ENCODE peak calls at places on chromosomes 16 and 17, in four cellular contexts. One of them, this sample, is unnamed. For H3K36me3 and H3K9me3, the result is how much of the 10 kb centered on the place peaks cover.

GRCh38 chr17:12549499-12549901 is 116.2 kb upstream of the MYOCD start:
- DNase-seq in PC-3: no peak
- DNase-seq in CD4-positive, CD25-positive, alpha-beta regulatory T cell: no peak
- DNase-seq in fibroblast of lung: no peak
- DNase-seq in this sample: no peak

GRCh38 chr16:81591538-81591870 is 146.9 kb downstream of the CMIP start:
- DNase-seq in fibroblast of lung: no peak
- DNase-seq in CD4-positive, CD25-positive, alpha-beta regulatory T cell: no peak
- DNase-seq in PC-3: no peak
- DNase-seq in this sample: no peak

GRCh38 chr17:38881600-38882191 is 11.8 kb downstream of the LASP1 start:
- DNase-seq in fibroblast of lung: peak
- DNase-seq in CD4-positive, CD25-positive, alpha-beta regulatory T cell: no peak
- DNase-seq in PC-3: no peak
- DNase-seq in this sample: no peak

GRCh38 chr16:27811881-27812280 is 251.6 kb downstream of the GSG1L start:
- DNase-seq in CD4-positive, CD25-positive, alpha-beta regulatory T cell: no peak
- DNase-seq in fibroblast of lung: no peak
- DNase-seq in PC-3: no peak
- DNase-seq in this sample: no peak

GRCh38 chr17:66494023-66494803 is 191.8 kb downstream of the PRKCA start:
- DNase-seq in PC-3: peak
- DNase-seq in CD4-positive, CD25-positive, alpha-beta regulatory T cell: no peak
- DNase-seq in fibroblast of lung: peak
- DNase-seq in this sample: no peak

GRCh38 chr17:74282587-74283370 is 8.7 kb downstream of the DNAI2 start:
- DNase-seq in PC-3: peak
- DNase-seq in fibroblast of lung: no peak
- DNase-seq in CD4-positive, CD25-positive, alpha-beta regulatory T cell: peak
- DNase-seq in this sample: no peak

GRCh38 chr16:11290102-11290893 is 9.2 kb upstream of the PRM1 start:
- DNase-seq in CD4-positive, CD25-positive, alpha-beta regulatory T cell: no peak
- DNase-seq in fibroblast of lung: no peak
- DNase-seq in PC-3: no peak
- DNase-seq in this sample: no peak

GRCh38 chr17:41539979-41540701 is 12.0 kb upstream of the KRT19 start:
- DNase-seq in PC-3: no peak
- DNase-seq in fibroblast of lung: no peak
- DNase-seq in CD4-positive, CD25-positive, alpha-beta regulatory T cell: no peak
- DNase-seq in this sample: no peak

GRCh38 chr16:11133344-11133921 is 122.6 kb downstream of the SOCS1 start:
- DNase-seq in fibroblast of lung: peak
- DNase-seq in PC-3: peak
- DNase-seq in CD4-positive, CD25-positive, alpha-beta regulatory T cell: no peak
- DNase-seq in this sample: peak

GRCh38 chr17:51720439-51720838 is 438.1 kb downstream of the CA10 start:
- DNase-seq in fibroblast of lung: no peak
- DNase-seq in PC-3: no peak
- DNase-seq in CD4-positive, CD25-positive, alpha-beta regulatory T cell: no peak
- DNase-seq in this sample: no peak

GRCh38 chr17:68539536-68540469 is 27.6 kb downstream of the PRKAR1A start:
- DNase-seq in PC-3: peak
- DNase-seq in fibroblast of lung: peak
- DNase-seq in CD4-positive, CD25-positive, alpha-beta regulatory T cell: no peak
- DNase-seq in this sample: peak

GRCh38 chr17:19270951-19271611 is 33.9 kb downstream of the EPN2 start:
- DNase-seq in CD4-positive, CD25-positive, alpha-beta regulatory T cell: no peak
- DNase-seq in PC-3: no peak
- DNase-seq in fibroblast of lung: no peak
- DNase-seq in this sample: peak

GRCh38 chr16:57051696-57052228 is 40.6 kb upstream of the CPNE2 start:
- DNase-seq in PC-3: no peak
- DNase-seq in CD4-positive, CD25-positive, alpha-beta regulatory T cell: no peak
- DNase-seq in fibroblast of lung: no peak
- DNase-seq in this sample: no peak

GRCh38 chr16:4913774-4914525 is 23.0 kb downstream of the PPL start:
- DNase-seq in CD4-positive, CD25-positive, alpha-beta regulatory T cell: no peak
- DNase-seq in PC-3: no peak
- DNase-seq in fibroblast of lung: no peak
- DNase-seq in this sample: no peak

GRCh38 chr16:53821487-53821886 is 117.5 kb downstream of the FTO start:
- DNase-seq in PC-3: peak
- DNase-seq in fibroblast of lung: no peak
- DNase-seq in CD4-positive, CD25-positive, alpha-beta regulatory T cell: no peak
- DNase-seq in this sample: no peak

GRCh38 chr17:75338335-75338734 is 49.1 kb upstream of the SLC25A19 start:
- DNase-seq in PC-3: no peak
- DNase-seq in fibroblast of lung: no peak
- DNase-seq in CD4-positive, CD25-positive, alpha-beta regulatory T cell: peak
- DNase-seq in this sample: no peak

GRCh38 chr17:81838753-81839255 is 4.0 kb upstream of the PPP1R27 start:
- DNase-seq in CD4-positive, CD25-positive, alpha-beta regulatory T cell: no peak
- DNase-seq in fibroblast of lung: no peak
- DNase-seq in PC-3: no peak
- DNase-seq in this sample: no peak

GRCh38 chr17:45260204-45260783 is 1.6 kb downstream of the SPATA32 start:
- DNase-seq in CD4-positive, CD25-positive, alpha-beta regulatory T cell: no peak
- DNase-seq in PC-3: no peak
- DNase-seq in fibroblast of lung: no peak
- DNase-seq in this sample: peak

GRCh38 chr16:2474877-2475412 is at the start of gene TBC1D24:
- DNase-seq in CD4-positive, CD25-positive, alpha-beta regulatory T cell: peak
- DNase-seq in PC-3: peak
- DNase-seq in fibroblast of lung: peak
- DNase-seq in this sample: peak

GRCh38 chr16:2472885-2473284 is 1.8 kb downstream of the NTN3 start:
- DNase-seq in fibroblast of lung: no peak
- DNase-seq in PC-3: no peak
- DNase-seq in CD4-positive, CD25-positive, alpha-beta regulatory T cell: no peak
- DNase-seq in this sample: no peak

GRCh38 chr16:2473999-2474876 is 689 bp upstream of the TBC1D24 start:
- DNase-seq in PC-3: peak
- DNase-seq in fibroblast of lung: no peak
- DNase-seq in CD4-positive, CD25-positive, alpha-beta regulatory T cell: peak
- DNase-seq in this sample: peak

GRCh38 chr16:2472488-2472864 is 1.4 kb downstream of the NTN3 start:
- DNase-seq in fibroblast of lung: no peak
- DNase-seq in CD4-positive, CD25-positive, alpha-beta regulatory T cell: no peak
- DNase-seq in PC-3: no peak
- DNase-seq in this sample: no peak

GRCh38 chr16:2473425-2473926 is 1.5 kb upstream of the TBC1D24 start:
- DNase-seq in fibroblast of lung: no peak
- DNase-seq in CD4-positive, CD25-positive, alpha-beta regulatory T cell: peak
- DNase-seq in PC-3: peak
- DNase-seq in this sample: no peak
- H3K4me3 ChIP-seq in fibroblast of lung: no peak
- H3K4me3 ChIP-seq in CD4-positive, CD25-positive, alpha-beta regulatory T cell: no peak
- H3K4me3 ChIP-seq in PC-3: peak
- H3K4me3 ChIP-seq in this sample: no peak

GRCh38 chr17:4101127-4101798 is 41.6 kb downstream of the ZZEF1 start:
- DNase-seq in fibroblast of lung: no peak
- DNase-seq in PC-3: no peak
- DNase-seq in CD4-positive, CD25-positive, alpha-beta regulatory T cell: peak
- DNase-seq in this sample: peak
- H3K36me3 ChIP-seq in fibroblast of lung: under half
- H3K36me3 ChIP-seq in PC-3: under half
- H3K36me3 ChIP-seq in CD4-positive, CD25-positive, alpha-beta regulatory T cell: half or more
- H3K36me3 ChIP-seq in this sample: under half

GRCh38 chr16:16158082-16158658 is 65.1 kb downstream of the ABCC6 start:
- DNase-seq in PC-3: no peak
- DNase-seq in CD4-positive, CD25-positive, alpha-beta regulatory T cell: no peak
- DNase-seq in fibroblast of lung: no peak
- DNase-seq in this sample: no peak
- H3K9me3 ChIP-seq in PC-3: under half
- H3K9me3 ChIP-seq in CD4-positive, CD25-positive, alpha-beta regulatory T cell: under half
- H3K9me3 ChIP-seq in fibroblast of lung: under half
- H3K9me3 ChIP-seq in this sample: under half

GRCh38 chr17:55152236-55152635 is 112.5 kb upstream of the HLF start:
- DNase-seq in PC-3: no peak
- DNase-seq in fibroblast of lung: peak
- DNase-seq in CD4-positive, CD25-positive, alpha-beta regulatory T cell: no peak
- DNase-seq in this sample: no peak
- H3K4me3 ChIP-seq in PC-3: no peak
- H3K4me3 ChIP-seq in fibroblast of lung: no peak
- H3K4me3 ChIP-seq in CD4-positive, CD25-positive, alpha-beta regulatory T cell: no peak
- H3K4me3 ChIP-seq in this sample: no peak

DNA sequence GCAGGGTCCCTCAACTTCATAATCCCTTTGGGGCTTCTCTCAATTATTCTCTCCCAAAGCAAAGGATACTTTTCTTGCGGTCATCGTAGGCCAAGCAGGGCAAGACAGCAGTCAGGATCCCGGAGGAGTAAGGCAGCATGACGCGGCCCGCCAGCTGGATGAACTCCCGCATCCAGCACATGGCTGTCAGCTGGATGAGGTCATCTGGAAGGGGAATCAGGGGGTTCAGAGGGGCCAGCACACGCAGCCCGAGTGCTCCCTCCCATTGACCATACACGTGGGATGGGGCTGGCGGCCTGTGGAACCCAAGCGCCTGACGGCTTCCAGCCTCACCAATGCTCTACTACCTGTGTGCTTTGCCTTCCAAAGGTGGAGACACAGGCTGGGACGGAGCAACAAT is 19.2 kb downstream of the VAC14 start:
- DNase-seq in PC-3: no peak
- DNase-seq in CD4-positive, CD25-positive, alpha-beta regulatory T cell: no peak
- DNase-seq in fibroblast of lung: no peak
- DNase-seq in this sample: no peak
- H3K36me3 ChIP-seq in PC-3: under half
- H3K36me3 ChIP-seq in CD4-positive, CD25-positive, alpha-beta regulatory T cell: half or more
- H3K36me3 ChIP-seq in fibroblast of lung: under half
- H3K36me3 ChIP-seq in this sample: under half

DNA sequence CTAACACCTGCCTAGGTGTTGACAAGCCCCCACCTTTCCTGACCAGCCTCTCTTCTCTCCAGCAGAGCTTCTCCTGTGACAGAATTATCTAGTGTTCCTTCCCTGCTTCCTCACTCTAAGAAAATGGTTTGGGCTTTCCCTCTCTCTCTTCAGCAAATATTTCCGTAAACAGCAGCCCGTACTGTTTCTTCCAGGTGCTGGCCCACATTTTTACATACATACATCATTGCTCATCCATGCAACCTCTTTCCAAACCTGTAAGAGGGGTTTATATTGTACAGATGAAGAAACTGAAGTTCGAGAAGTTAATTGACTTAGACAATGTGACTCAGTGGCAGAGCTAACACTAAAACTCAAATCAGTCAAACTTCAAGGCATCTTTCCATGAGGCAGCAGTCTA is 569 bp upstream of the TEKT3 start:
- DNase-seq in fibroblast of lung: no peak
- DNase-seq in PC-3: no peak
- DNase-seq in CD4-positive, CD25-positive, alpha-beta regulatory T cell: no peak
- DNase-seq in this sample: no peak
- H3K9me3 ChIP-seq in fibroblast of lung: under half
- H3K9me3 ChIP-seq in PC-3: under half
- H3K9me3 ChIP-seq in CD4-positive, CD25-positive, alpha-beta regulatory T cell: under half
- H3K9me3 ChIP-seq in this sample: under half

DNA sequence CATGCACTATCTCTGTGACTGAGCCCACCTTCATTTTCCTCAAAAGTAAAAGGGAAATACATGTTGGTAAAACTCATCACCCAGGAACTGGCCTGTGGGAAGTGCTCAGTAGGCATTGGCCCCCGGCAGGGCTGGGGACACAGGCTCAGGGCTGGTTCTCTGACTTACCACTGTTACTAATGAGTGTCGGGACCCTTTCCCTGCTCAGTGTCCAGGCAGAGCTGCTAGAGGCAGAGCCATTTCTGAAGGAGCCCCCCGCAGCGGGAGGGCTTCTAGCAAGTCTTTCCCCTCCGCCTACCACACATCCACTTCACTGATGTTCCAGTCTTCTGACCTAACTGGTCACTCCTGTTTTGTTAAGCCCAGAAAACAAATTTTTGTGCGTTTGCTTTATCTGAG is 1.7 kb upstream of the PEMT start:
- DNase-seq in fibroblast of lung: no peak
- DNase-seq in PC-3: no peak
- DNase-seq in CD4-positive, CD25-positive, alpha-beta regulatory T cell: no peak
- DNase-seq in this sample: no peak
- H3K4me3 ChIP-seq in fibroblast of lung: no peak
- H3K4me3 ChIP-seq in PC-3: no peak
- H3K4me3 ChIP-seq in CD4-positive, CD25-positive, alpha-beta regulatory T cell: no peak
- H3K4me3 ChIP-seq in this sample: no peak

GRCh38 chr17:61874075-61874474 is 10.7 kb upstream of the BRIP1 start:
- DNase-seq in CD4-positive, CD25-positive, alpha-beta regulatory T cell: no peak
- DNase-seq in fibroblast of lung: no peak
- DNase-seq in PC-3: no peak
- DNase-seq in this sample: no peak
- H3K36me3 ChIP-seq in CD4-positive, CD25-positive, alpha-beta regulatory T cell: under half
- H3K36me3 ChIP-seq in fibroblast of lung: under half
- H3K36me3 ChIP-seq in PC-3: under half
- H3K36me3 ChIP-seq in this sample: under half

GRCh38 chr16:82834156-82834758 is 207.5 kb downstream of the CDH13 start:
- DNase-seq in CD4-positive, CD25-positive, alpha-beta regulatory T cell: no peak
- DNase-seq in fibroblast of lung: no peak
- DNase-seq in PC-3: no peak
- DNase-seq in this sample: no peak
- H3K9me3 ChIP-seq in CD4-positive, CD25-positive, alpha-beta regulatory T cell: under half
- H3K9me3 ChIP-seq in fibroblast of lung: under half
- H3K9me3 ChIP-seq in PC-3: under half
- H3K9me3 ChIP-seq in this sample: under half

This sample was measured in small intestine.